ENCODE peak calls at places on chromosomes 3 and 15, in six cellular contexts. X is cardiac muscle cell, M is IMR-90, H is fibroblast of lung, C is keratinocyte, N is GM23248. A is an unnamed sample.

GRCh38 chr3:72892081-72892763 is 4.4 kb downstream of the GXYLT2 start:
- DNase-seq in X (no peak), H (peak; percentile 92), C (peak; percentile 26), M (peak; percentile 94), N (peak; percentile 96), A (no peak)

GRCh38 chr3:56753206-56753605 is 48.5 kb downstream of the ARHGEF3 start:
- DNase-seq in N (peak; percentile 82), C (no peak), X (no peak), M (peak; percentile 40), H (peak; percentile 19), A (no peak)

GRCh38 chr3:156826144-156826895 is at the start of gene LEKR1:
- DNase-seq in H (peak; percentile 95), M (peak; percentile 98), N (peak; percentile 92), X (peak; percentile 78), C (peak; percentile 84), A (peak; percentile 91)

GRCh38 chr3:94440767-94441493 is 378.1 kb downstream of the NSUN3 start:
- DNase-seq in M (peak; percentile 89), X (no peak), N (peak; percentile 49), H (peak; percentile 92), C (no peak), A (no peak)

GRCh38 chr15:58401991-58402649 is 29.7 kb upstream of the LIPC start:
- DNase-seq in X (no peak), H (no peak), M (no peak), N (no peak), C (peak; percentile 56), A (no peak)

GRCh38 chr15:91908401-91908800 is 54.9 kb downstream of the SLCO3A1 start:
- DNase-seq in C (peak; percentile 56), M (peak; percentile 63), H (peak; percentile 81), X (no peak), N (peak; percentile 80), A (no peak)

GRCh38 chr3:20406621-20407020 is 220.6 kb upstream of the SGO1 start:
- DNase-seq in X (no peak), N (no peak), H (peak; percentile 19), M (no peak), C (no peak), A (no peak)

GRCh38 chr15:101225658-101226057 is 26.2 kb downstream of the CHSY1 start:
- DNase-seq in X (no peak), N (no peak), M (peak; percentile 63), H (peak; percentile 36), C (no peak), A (no peak)

GRCh38 chr3:35946121-35946856 is 307.0 kb downstream of the ARPP21 start:
- DNase-seq in C (no peak), N (peak; percentile 51), X (peak; percentile 50), M (peak; percentile 28), H (peak; percentile 26), A (no peak)

GRCh38 chr3:140424726-140425125 is 253.1 kb upstream of the TRIM42 start:
- DNase-seq in H (peak; percentile 26), M (no peak), C (no peak), X (no peak), N (no peak), A (no peak)

GRCh38 chr3:146814601-146815315 is 209.6 kb upstream of the PLSCR5 start:
- DNase-seq in M (peak; percentile 4), H (peak; percentile 66), N (peak; percentile 80), C (no peak), X (no peak), A (no peak)

GRCh38 chr15:35669021-35669420 is 123.1 kb upstream of the DPH6 start:
- DNase-seq in X (peak; percentile 20), C (no peak), H (no peak), N (no peak), M (no peak), A (no peak)

GRCh38 chr3:107370902-107371301 is 6.3 kb upstream of the CCDC54 start:
- DNase-seq in C (no peak), M (no peak), X (no peak), N (no peak), H (no peak), A (no peak)

GRCh38 chr15:73753250-73754130 is at the start of gene INSYN1:
- DNase-seq in N (peak; percentile 82), H (peak; percentile 54), C (no peak), X (peak; percentile 75), M (no peak), A (peak; percentile 75)

GRCh38 chr3:131218196-131218595 is 163.4 kb upstream of the NUDT16 start:
- DNase-seq in N (peak; percentile 77), M (peak; percentile 8), C (no peak), X (no peak), H (peak; percentile 95), A (no peak)

GRCh38 chr15:91965501-91966180 is 112.1 kb downstream of the SLCO3A1 start:
- DNase-seq in H (peak; percentile 75), C (peak; percentile 89), X (no peak), M (peak; percentile 33), N (peak; percentile 92), A (no peak)

GRCh38 chr3:119323401-119324107 is 29.4 kb downstream of the ARHGAP31 start:
- DNase-seq in X (no peak), M (no peak), H (no peak), N (no peak), C (no peak), A (no peak)

GRCh38 chr3:177724020-177724638 is 526.8 kb upstream of the TBL1XR1 start:
- DNase-seq in X (peak; percentile 24), H (no peak), C (no peak), N (no peak), M (no peak), A (peak; percentile 62)

GRCh38 chr15:43975326-43975725 is 148.5 kb downstream of the WDR76 start:
- DNase-seq in M (no peak), N (no peak), H (peak; percentile 58), X (no peak), C (no peak), A (no peak)

GRCh38 chr3:142943349-142943748 is 20.1 kb downstream of the PAQR9 start:
- DNase-seq in N (no peak), M (no peak), X (no peak), H (no peak), C (no peak), A (no peak)

GRCh38 chr3:156605686-156606605 is 51.0 kb upstream of the SSR3 start:
- DNase-seq in X (peak; percentile 87), M (peak; percentile 69), H (peak; percentile 94), C (no peak), N (peak; percentile 91), A (peak; percentile 44)

GRCh38 chr3:6449099-6449498 is 411.8 kb upstream of the GRM7 start:
- DNase-seq in N (no peak), X (no peak), H (no peak), C (no peak), M (no peak), A (no peak)

GRCh38 chr3:29850641-29851040 is 569.8 kb downstream of the RBMS3 start:
- DNase-seq in H (no peak), N (no peak), X (no peak), C (no peak), M (no peak), A (no peak)
- H3K27ac ChIP-seq in H (no peak overlapping the region), N (no peak overlapping the region), X (no peak overlapping the region), C (no peak overlapping the region), M (no peak overlapping the region), A (no peak overlapping the region)

GRCh38 chr3:45771831-45772230 is 24.5 kb downstream of the SLC6A20 start:
- DNase-seq in C (no peak), M (no peak), H (no peak), X (no peak), N (no peak), A (no peak)
- H3K36me3 ChIP-seq in C (no peaks in the 10 kb centered on the region), M (no peaks in the 10 kb centered on the region), H (no peaks in the 10 kb centered on the region), X (no peaks in the 10 kb centered on the region), N (no peaks in the 10 kb centered on the region), A (no peaks in the 10 kb centered on the region)

GRCh38 chr3:179438836-179439235 is 12.4 kb downstream of the GNB4 start:
- DNase-seq in C (no peak), X (no peak), M (no peak), H (no peak), N (no peak), A (no peak)
- H3K27ac ChIP-seq in C (no peak overlapping the region), X (no peak overlapping the region), M (no peak overlapping the region), H (no peak overlapping the region), N (no peak overlapping the region), A (no peak overlapping the region)

DNA sequence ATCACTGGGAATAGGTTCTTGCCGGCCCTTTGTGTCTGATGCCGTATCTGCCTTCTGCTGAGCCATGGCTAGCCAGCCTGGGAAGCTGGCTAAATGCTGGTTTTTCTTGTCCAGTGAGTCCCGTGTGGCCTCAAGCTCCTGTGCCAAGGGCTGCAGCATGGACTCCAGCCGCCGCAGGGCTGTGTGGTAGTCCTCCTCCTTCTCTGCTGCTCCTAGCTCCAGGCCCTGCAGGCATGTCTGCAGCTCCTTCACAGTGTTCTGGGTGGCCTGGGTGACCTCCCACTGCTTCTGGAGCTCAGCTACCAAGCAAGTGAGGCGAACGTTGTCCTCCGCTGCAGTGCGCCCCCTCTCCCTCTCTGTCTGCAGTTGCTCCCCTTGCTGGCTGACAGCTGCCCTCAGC is 24.9 kb downstream of the CXCR6 start:
- DNase-seq in X (no peak), C (no peak), M (no peak), N (no peak), H (no peak), A (no peak)
- H3K36me3 ChIP-seq in X (peaks cover 63% of the 10 kb centered on the region), C (peaks cover 7% of the 10 kb centered on the region), M (peaks cover 52% of the 10 kb centered on the region), N (peaks cover 6% of the 10 kb centered on the region), H (peaks cover 30% of the 10 kb centered on the region), A (peaks cover 100% of the 10 kb centered on the region)

DNA sequence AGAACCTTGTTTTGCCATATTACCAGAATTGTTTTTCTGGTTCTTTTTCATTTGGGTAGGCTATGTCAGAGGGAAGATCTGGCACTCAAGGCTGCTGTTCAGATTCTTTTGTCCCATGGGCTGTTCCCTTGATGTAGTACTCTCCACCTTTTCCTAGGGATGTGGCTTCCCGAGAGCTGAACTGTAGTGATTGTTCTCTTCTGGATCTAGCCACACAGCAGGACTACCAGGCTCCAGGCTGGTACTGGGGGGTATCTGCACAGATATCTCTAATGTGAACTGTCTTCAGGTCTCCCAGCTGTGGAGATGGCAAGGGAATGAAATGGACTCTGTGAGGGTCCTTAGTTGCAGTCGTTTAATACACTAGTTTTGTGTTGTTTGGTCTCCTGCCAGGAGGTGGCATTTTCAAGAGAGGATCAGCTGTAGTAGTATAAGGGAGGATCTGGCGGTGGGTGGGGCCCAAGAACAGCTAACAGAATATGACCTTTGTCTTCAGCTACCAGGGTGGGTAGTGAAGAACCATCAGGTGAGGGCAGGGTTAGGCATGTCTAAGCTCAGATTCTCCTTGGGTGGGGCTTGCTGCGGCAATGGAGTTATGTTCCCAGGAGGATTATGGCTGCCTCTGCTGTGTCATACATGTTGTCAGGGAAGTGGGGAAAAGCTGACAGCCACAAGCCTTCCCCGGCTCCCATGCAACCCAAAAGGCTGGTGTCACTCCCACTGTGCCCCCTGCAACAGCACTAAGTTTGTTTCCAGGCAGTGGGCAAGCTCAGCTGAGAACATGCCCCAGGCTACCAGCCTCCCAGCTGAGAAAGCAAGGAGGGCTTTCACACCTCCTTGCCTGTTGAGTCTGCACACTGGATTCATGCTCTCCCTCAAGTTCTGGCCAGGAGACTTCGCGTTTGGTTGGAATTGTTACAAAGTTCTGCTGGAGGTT is 252.5 kb downstream of the ISL2 start:
- DNase-seq in N (no peak), C (peak; percentile 32), M (no peak), H (no peak), X (no peak), A (no peak)
- H3K27ac ChIP-seq in N (no peak overlapping the region), C (peak overlapping the region; percentile 31), M (no peak overlapping the region), H (no peak overlapping the region), X (no peak overlapping the region), A (no peak overlapping the region)

DNA sequence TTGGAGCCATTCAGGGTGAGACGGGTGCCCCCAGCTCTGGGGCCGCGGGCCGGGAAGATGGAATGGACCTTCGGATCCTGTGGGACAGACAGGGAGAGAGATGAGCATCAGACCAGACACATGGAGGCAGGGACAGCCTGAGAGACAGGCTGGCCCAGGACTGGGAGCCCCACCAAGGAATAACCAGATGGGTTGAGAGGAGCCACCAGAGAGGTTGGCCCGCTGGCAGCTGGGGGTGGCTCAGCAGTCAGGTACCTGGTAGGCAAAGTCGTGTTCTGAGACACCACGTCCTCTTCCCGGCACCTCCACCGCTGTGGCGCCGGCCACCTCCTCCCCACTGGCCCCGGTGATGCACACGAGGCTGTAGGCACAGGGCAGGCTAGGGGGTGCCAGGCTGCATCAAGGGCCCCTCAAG is 13.8 kb downstream of the PLXNB1 start:
- DNase-seq in N (no peak), H (no peak), C (no peak), M (no peak), X (no peak), A (no peak)
- H3K36me3 ChIP-seq in N (no peaks in the 10 kb centered on the region), H (peaks cover 15% of the 10 kb centered on the region), C (peaks cover 72% of the 10 kb centered on the region), M (peaks cover 62% of the 10 kb centered on the region), X (peaks cover 16% of the 10 kb centered on the region), A (peaks cover 91% of the 10 kb centered on the region)

A was measured in left ventricle myocardium inferior.